ENCODE peak calls at places on chromosomes 12 and 14, in six cellular contexts. Q, D, Y, T, E and O are unnamed samples.

GRCh38 chr14:70045296-70045695 is 143.5 kb downstream of the SLC8A3 start:
- DNase-seq in Q (peak; percentile 34), D (no peak), Y (no peak), T (no peak), E (no peak), O (no peak)

GRCh38 chr14:89918721-89919120 is 35.8 kb downstream of the EFCAB11 start:
- DNase-seq in Q (no peak), D (no peak), Y (no peak), T (no peak), E (no peak), O (no peak)

GRCh38 chr12:34363050-34363673 is 340.9 kb downstream of the ALG10 start:
- DNase-seq in Q (no peak), D (no peak), Y (no peak), T (no peak), E (no peak), O (no peak)

GRCh38 chr12:18703916-18704315 is 33.9 kb downstream of the PLCZ1 start:
- DNase-seq in Q (no peak), D (no peak), Y (no peak), T (no peak), E (no peak), O (no peak)

GRCh38 chr12:111759991-111760390 is 6.7 kb upstream of the ALDH2 start:
- DNase-seq in Q (no peak), D (no peak), Y (no peak), T (no peak), E (no peak), O (no peak)

GRCh38 chr14:81169711-81170103 is 51.1 kb downstream of the GTF2A1 start:
- DNase-seq in Q (peak; percentile 61), D (peak; percentile 73), Y (no peak), T (peak; percentile 70), E (peak; percentile 60), O (peak; percentile 87)

GRCh38 chr14:99579903-99580570 is 24.0 kb downstream of the CCDC85C start:
- DNase-seq in Q (peak; percentile 45), D (no peak), Y (no peak), T (no peak), E (no peak), O (no peak)

GRCh38 chr12:119842380-119842779 is 34.7 kb downstream of the CIT start:
- DNase-seq in Q (no peak), D (no peak), Y (no peak), T (no peak), E (no peak), O (no peak)

GRCh38 chr12:121996050-121996944 is 25.4 kb upstream of the BCL7A start:
- DNase-seq in Q (no peak), D (no peak), Y (no peak), T (no peak), E (no peak), O (no peak)

GRCh38 chr12:87094356-87094755 is 838.2 kb upstream of the MGAT4C start:
- DNase-seq in Q (peak; percentile 3), D (no peak), Y (no peak), T (no peak), E (no peak), O (no peak)

GRCh38 chr14:104202259-104203070 is 64.1 kb downstream of the KIF26A start:
- DNase-seq in Q (no peak), D (peak; percentile 53), Y (no peak), T (no peak), E (peak; percentile 74), O (no peak)

GRCh38 chr14:99732436-99733220 is 48.5 kb downstream of the CYP46A1 start:
- DNase-seq in Q (no peak), D (no peak), Y (no peak), T (peak; percentile 19), E (peak; percentile 47), O (peak; percentile 35)

GRCh38 chr12:111434049-111434448 is 28.3 kb downstream of the SH2B3 start:
- DNase-seq in Q (no peak), D (no peak), Y (no peak), T (no peak), E (no peak), O (no peak)

GRCh38 chr12:117447665-117448366 is 86.4 kb upstream of the NOS1 start:
- DNase-seq in Q (no peak), D (no peak), Y (no peak), T (no peak), E (no peak), O (no peak)

GRCh38 chr14:82546401-82546800 is 1012.7 kb upstream of the SEL1L start:
- DNase-seq in Q (no peak), D (no peak), Y (no peak), T (no peak), E (no peak), O (no peak)

GRCh38 chr12:39852346-39852745 is 232.7 kb upstream of the ABCD2 start:
- DNase-seq in Q (no peak), D (no peak), Y (no peak), T (no peak), E (no peak), O (no peak)

GRCh38 chr12:77924703-77925102 is 94.0 kb downstream of the NAV3 start:
- DNase-seq in Q (peak; percentile 50), D (no peak), Y (no peak), T (no peak), E (no peak), O (no peak)

GRCh38 chr14:57869530-57870088 is 3.7 kb upstream of the SLC35F4 start:
- DNase-seq in Q (no peak), D (no peak), Y (no peak), T (no peak), E (no peak), O (no peak)

GRCh38 chr14:105700622-105701288 is 174.4 kb downstream of the TMEM121 start:
- DNase-seq in Q (no peak), D (no peak), Y (no peak), T (no peak), E (no peak), O (peak; percentile 49)

GRCh38 chr14:54567224-54567633 is 301 bp downstream of the SAMD4A start:
- DNase-seq in Q (no peak), D (no peak), Y (peak; percentile 32), T (peak; percentile 39), E (no peak), O (peak; percentile 82)

GRCh38 chr12:24605916-24606315 is 343.0 kb downstream of the BCAT1 start:
- DNase-seq in Q (no peak), D (no peak), Y (no peak), T (no peak), E (no peak), O (no peak)

GRCh38 chr12:48881652-48882324 is 16.1 kb upstream of the RND1 start:
- DNase-seq in Q (peak; percentile 30), D (no peak), Y (no peak), T (no peak), E (no peak), O (no peak)

GRCh38 chr14:22600027-22600426 is 1.9 kb downstream of the ABHD4 start:
- DNase-seq in Q (no peak), D (no peak), Y (no peak), T (no peak), E (no peak), O (no peak)

DNA sequence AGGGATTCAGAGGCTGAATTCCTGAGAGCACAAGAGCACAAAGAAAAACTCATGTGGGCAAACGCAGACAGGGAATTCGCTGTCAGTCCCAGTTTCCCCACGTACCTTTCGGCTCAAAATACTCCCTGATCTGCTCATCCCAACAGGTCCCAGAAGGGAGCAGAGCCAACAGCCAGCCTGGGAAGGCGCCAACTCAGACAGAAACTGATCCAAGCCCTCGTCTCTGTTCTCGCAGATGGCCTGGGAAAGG is 61.2 kb upstream of the FBRSL1 start:
- DNase-seq in Q (no peak), D (no peak), Y (no peak), T (no peak), E (no peak), O (no peak)
- H3K27me3 ChIP-seq in Q (peaks cover 54% of the 10 kb centered on the region), D (no peaks in the 10 kb centered on the region), Y (peaks cover 3% of the 10 kb centered on the region), T (peaks cover 15% of the 10 kb centered on the region), E (peaks cover 28% of the 10 kb centered on the region), O (peaks cover 2% of the 10 kb centered on the region)

GRCh38 chr14:95573313-95573712 is 38.5 kb downstream of the GLRX5 start:
- DNase-seq in Q (no peak), D (no peak), Y (no peak), T (no peak), E (no peak), O (no peak)

GRCh38 chr14:95575820-95576473 is 41.1 kb downstream of the GLRX5 start:
- DNase-seq in Q (no peak), D (no peak), Y (no peak), T (no peak), E (no peak), O (no peak)

GRCh38 chr14:95577875-95578274 is 43.0 kb downstream of the GLRX5 start:
- DNase-seq in Q (no peak), D (no peak), Y (no peak), T (no peak), E (no peak), O (no peak)

DNA sequence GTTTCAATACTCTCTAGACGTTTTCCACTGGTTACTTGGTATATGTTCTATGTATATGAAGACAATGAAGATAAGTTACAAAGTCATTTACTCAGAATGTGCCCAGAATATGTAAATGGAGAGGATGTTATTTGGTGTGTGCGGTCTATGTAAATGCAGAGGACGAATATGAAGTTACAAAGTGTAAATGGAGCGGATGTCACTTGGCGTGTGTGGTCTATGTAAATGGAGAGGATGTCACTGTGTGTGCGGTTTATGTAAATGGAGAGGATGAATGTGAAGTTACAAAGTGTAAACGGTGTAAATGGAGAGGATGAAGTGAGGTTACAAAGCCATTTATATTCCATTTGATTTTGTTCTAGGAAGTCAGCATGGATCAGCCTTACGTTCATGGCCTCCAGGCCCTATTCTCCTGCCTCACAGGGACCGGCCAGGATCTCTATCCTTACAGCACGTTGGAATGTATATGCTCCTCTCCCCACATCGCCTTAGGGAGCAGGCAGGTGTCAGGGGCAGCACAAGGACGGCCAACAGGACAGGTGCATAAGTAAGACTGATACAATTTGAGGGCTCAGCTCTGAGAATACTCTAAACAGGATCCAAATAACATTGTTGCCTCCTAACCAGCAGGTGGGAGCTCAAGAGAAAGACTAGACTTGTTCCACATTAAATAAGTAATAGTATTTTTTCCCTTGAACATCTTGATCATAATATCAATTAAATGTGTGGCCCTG is 42.4 kb downstream of the GLRX5 start:
- DNase-seq in Q (no peak), D (no peak), Y (no peak), T (no peak), E (no peak), O (no peak)
- H3K4me3 ChIP-seq in Q (no peak overlapping the region), D (no peak overlapping the region), Y (no peak overlapping the region), T (no peak overlapping the region), E (no peak overlapping the region), O (no peak overlapping the region)

DNA sequence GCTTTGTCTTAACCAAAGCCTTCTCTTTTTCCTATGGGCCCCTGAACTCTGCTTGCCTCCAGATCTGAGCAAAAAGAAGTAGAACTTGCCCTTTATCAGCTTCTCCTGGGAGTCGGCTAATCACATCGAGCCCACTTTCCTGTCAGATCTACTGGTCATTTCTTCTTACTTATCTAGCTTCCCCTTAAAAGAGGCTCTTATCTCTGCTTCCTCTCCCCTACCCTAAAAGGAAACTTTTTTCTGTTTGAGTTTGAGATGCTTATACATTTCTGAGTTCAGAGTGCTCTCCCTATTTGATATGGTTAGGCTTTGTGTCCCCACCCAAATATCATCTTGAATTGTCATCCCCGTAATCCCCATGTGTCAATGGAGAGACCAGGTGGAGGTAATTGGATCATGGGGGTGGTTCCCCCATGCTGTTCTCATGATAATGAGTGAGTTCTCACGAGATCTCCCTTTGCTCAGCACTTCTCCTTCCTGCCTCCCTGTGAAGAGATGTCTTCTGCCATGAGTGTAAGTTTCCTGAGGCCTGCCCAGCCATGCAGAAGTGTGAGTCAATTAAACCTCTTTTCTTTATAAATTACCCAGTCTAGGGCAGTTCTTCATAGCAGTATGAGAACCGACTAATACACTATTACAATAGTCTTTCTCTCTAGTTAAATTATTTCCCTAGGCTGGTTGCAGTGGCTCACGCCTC is 114.7 kb upstream of the AMN1 start:
- DNase-seq in Q (no peak), D (no peak), Y (no peak), T (no peak), E (no peak), O (no peak)
- H3K9me3 ChIP-seq in Q (no peaks in the 10 kb centered on the region), D (peaks cover 2% of the 10 kb centered on the region), Y (no peaks in the 10 kb centered on the region), T (peaks cover 16% of the 10 kb centered on the region), E (no peaks in the 10 kb centered on the region), O (no peaks in the 10 kb centered on the region)

GRCh38 chr14:29444805-29445204 is 482.8 kb downstream of the PRKD1 start:
- DNase-seq in Q (peak; percentile 24), D (no peak), Y (no peak), T (no peak), E (no peak), O (no peak)
- H3K27me3 ChIP-seq in Q (no peaks in the 10 kb centered on the region), D (no peaks in the 10 kb centered on the region), Y (no peaks in the 10 kb centered on the region), T (no peaks in the 10 kb centered on the region), E (no peaks in the 10 kb centered on the region), O (no peaks in the 10 kb centered on the region)